ENCODE peak calls at places on chromosomes 2 and 18, in nine cellular contexts. C is H7; V is effector CD4-positive, alpha-beta T cell; N is amniotic stem cell; Y is stimulated activated CD8-positive, alpha-beta memory T cell treated with anti-CD3 and anti-CD28 coated beads, Interleukin-2, amount 100 ng/mL, for 48 hours; U is brain microvascular endothelial cell; W is nephron progenitor cell; A is HT-29; G is fibroblast of mammary gland. I is an unnamed sample.

GRCh38 chr2:47239119-47239969 is 84.2 kb upstream of the STPG4 start:
- DNase-seq in V (no peak), N (no peak), G (no peak), Y (no peak), U (no peak), A (no peak), C (peak; percentile 52), W (peak; percentile 30), I (no peak)

GRCh38 chr2:69260666-69261065 is 126.4 kb downstream of the GFPT1 start:
- DNase-seq in V (no peak), U (no peak), Y (no peak), C (no peak), A (no peak), G (peak; percentile 34), N (no peak), W (no peak), I (peak; percentile 34)

GRCh38 chr18:47968721-47969120 is 38.3 kb upstream of the SMAD2 start:
- DNase-seq in W (no peak), C (no peak), G (no peak), A (no peak), Y (no peak), N (no peak), V (no peak), U (peak; percentile 38), I (peak; percentile 21)

GRCh38 chr2:212974692-212975091 is 176.7 kb downstream of the IKZF2 start:
- DNase-seq in Y (no peak), N (peak; percentile 35), A (no peak), V (no peak), C (no peak), G (peak; percentile 75), W (no peak), U (peak; percentile 84), I (peak; percentile 92)

GRCh38 chr2:234535359-234535758 is 38.5 kb upstream of the ARL4C start:
- DNase-seq in G (no peak), U (no peak), V (no peak), W (no peak), A (no peak), Y (no peak), N (no peak), C (no peak), I (no peak)

GRCh38 chr2:133885847-133886246 is 317.6 kb upstream of the NCKAP5 start:
- DNase-seq in G (no peak), U (no peak), Y (no peak), N (no peak), W (no peak), C (peak; percentile 24), A (no peak), V (no peak), I (no peak)

GRCh38 chr2:203175371-203175770 is 63.4 kb upstream of the CYP20A1 start:
- DNase-seq in N (no peak), W (no peak), C (no peak), U (no peak), G (no peak), V (no peak), A (no peak), Y (no peak), I (peak; percentile 11)

GRCh38 chr2:73984203-73984921 is at the start of gene TET3:
- DNase-seq in A (peak; percentile 54), V (no peak), G (no peak), U (no peak), N (no peak), Y (peak; percentile 36), C (peak; percentile 92), W (peak; percentile 50), I (no peak)

GRCh38 chr2:201607568-201607967 is 35.7 kb downstream of the TMEM237 start:
- DNase-seq in V (no peak), A (no peak), G (no peak), W (no peak), Y (no peak), C (no peak), U (no peak), N (no peak), I (no peak)

GRCh38 chr2:197873293-197873701 is 68.9 kb downstream of the PLCL1 start:
- DNase-seq in C (no peak), Y (no peak), W (no peak), V (no peak), N (no peak), A (no peak), U (peak; percentile 75), G (peak; percentile 81), I (peak; percentile 52)

GRCh38 chr2:119434664-119435063 is 3.0 kb downstream of the TMEM37 start:
- DNase-seq in N (no peak), A (no peak), W (no peak), V (no peak), C (peak; percentile 54), U (no peak), Y (no peak), G (no peak), I (no peak)

GRCh38 chr2:199602896-199603482 is 145.2 kb upstream of the SATB2 start:
- DNase-seq in C (no peak), Y (no peak), A (no peak), G (no peak), N (no peak), U (no peak), W (no peak), V (no peak), I (no peak)

GRCh38 chr18:36028859-36029258 is 38.5 kb downstream of the RPRD1A start:
- DNase-seq in W (no peak), G (no peak), U (no peak), N (no peak), A (no peak), V (no peak), C (no peak), Y (no peak), I (peak; percentile 11)

GRCh38 chr2:7437716-7438648 is 520.8 kb downstream of the RNF144A start:
- DNase-seq in V (no peak), A (no peak), G (no peak), Y (no peak), C (no peak), U (no peak), N (no peak), W (no peak), I (no peak)

GRCh38 chr18:80088823-80089222 is 20.2 kb upstream of the ADNP2 start:
- DNase-seq in G (no peak), W (no peak), Y (no peak), U (no peak), A (no peak), C (no peak), V (no peak), N (no peak), I (no peak)

GRCh38 chr2:198054299-198054698 is 249.9 kb downstream of the PLCL1 start:
- DNase-seq in N (no peak), A (peak; percentile 17), V (peak; percentile 17), Y (peak; percentile 8), G (peak; percentile 52), W (peak; percentile 27), U (peak; percentile 45), C (peak; percentile 31), I (peak; percentile 50)

GRCh38 chr2:69086466-69086865 is 73.5 kb downstream of the ANTXR1 start:
- DNase-seq in V (no peak), A (no peak), Y (no peak), C (no peak), U (no peak), G (peak; percentile 63), W (no peak), N (no peak), I (no peak)

GRCh38 chr2:71464389-71464788 is 11.0 kb downstream of the DYSF start:
- DNase-seq in N (no peak), Y (no peak), C (no peak), W (no peak), A (no peak), V (no peak), G (no peak), U (no peak), I (no peak)

GRCh38 chr2:72083751-72084583 is 63.7 kb downstream of the CYP26B1 start:
- DNase-seq in W (no peak), U (no peak), A (no peak), C (no peak), V (no peak), Y (no peak), N (no peak), G (no peak), I (no peak)

GRCh38 chr2:225889452-225889851 is 489.9 kb downstream of the NYAP2 start:
- DNase-seq in U (peak; percentile 61), N (peak; percentile 73), G (peak; percentile 91), V (no peak), Y (no peak), A (peak; percentile 83), C (peak; percentile 35), W (no peak), I (peak; percentile 89)

I was measured in choroid plexus epithelial cell.